ENCODE peak calls at places on chromosomes 12 and 14, in five cellular contexts. X, O, G, J and F are unnamed samples.

GRCh38 chr12:82124711-82125110 is 233.5 kb downstream of the CCDC59 start:
- DNase-seq in J (no peak), O (no peak), X (no peak), G (no peak), F (no peak)

GRCh38 chr14:64806862-64807495 is 72.7 kb downstream of the SPTB start:
- DNase-seq in O (no peak), G (no peak), X (no peak), J (no peak), F (no peak)

GRCh38 chr14:51368721-51369163 is 128.7 kb downstream of the TMX1 start:
- DNase-seq in O (no peak), G (peak; percentile 89), J (peak; percentile 22), X (no peak), F (no peak)

GRCh38 chr12:76611533-76611932 is 52.0 kb upstream of the OSBPL8 start:
- DNase-seq in J (no peak), G (peak; percentile 93), X (no peak), O (no peak), F (no peak)

GRCh38 chr12:772056-772697 is 19.8 kb downstream of the WNK1 start:
- DNase-seq in J (no peak), G (no peak), X (no peak), O (no peak), F (no peak)

GRCh38 chr14:93331375-93332031 is 1.3 kb downstream of the BTBD7 start:
- DNase-seq in O (no peak), G (no peak), X (peak; percentile 33), J (no peak), F (no peak)

GRCh38 chr14:75514673-75515630 is 7.3 kb upstream of the BATF start:
- DNase-seq in G (peak; percentile 15), J (no peak), X (peak; percentile 26), O (no peak), F (no peak)

GRCh38 chr12:56162468-56163290 is 4.5 kb downstream of the MYL6 start:
- DNase-seq in G (no peak), X (no peak), J (no peak), O (no peak), F (peak; percentile 51)

GRCh38 chr14:76761849-76762616 is 765 bp downstream of the VASH1 start:
- DNase-seq in O (no peak), J (no peak), G (no peak), X (no peak), F (no peak)

GRCh38 chr12:6452908-6453630 is 1.2 kb downstream of the TAPBPL start:
- DNase-seq in J (no peak), G (no peak), O (no peak), X (peak; percentile 39), F (no peak)

GRCh38 chr14:61296707-61297502 is 15.8 kb upstream of the TMEM30B start:
- DNase-seq in X (no peak), J (no peak), G (peak; percentile 56), O (no peak), F (no peak)

GRCh38 chr12:7160183-7160582 is 29.3 kb upstream of the PEX5 start:
- DNase-seq in O (no peak), J (no peak), X (no peak), G (no peak), F (no peak)

GRCh38 chr14:43894534-43894933 is 612.5 kb downstream of the FSCB start:
- DNase-seq in G (peak; percentile 0), O (no peak), J (no peak), X (no peak), F (no peak)

GRCh38 chr14:21985081-21985480 is 311.5 kb upstream of the OR4E1 start:
- DNase-seq in X (no peak), J (no peak), G (no peak), O (no peak), F (no peak)

GRCh38 chr14:23636317-23637211 is at the start of gene DHRS2:
- DNase-seq in G (no peak), O (no peak), J (no peak), X (no peak), F (no peak)

GRCh38 chr12:23510484-23510883 is 439.0 kb downstream of the SOX5 start:
- DNase-seq in G (no peak), O (no peak), J (no peak), X (no peak), F (no peak)

GRCh38 chr12:123942277-123942653 is 30.4 kb downstream of the CCDC92 start:
- DNase-seq in X (no peak), O (no peak), G (peak; percentile 90), J (no peak), F (no peak)

GRCh38 chr12:14774074-14774943 is 29.0 kb downstream of the WBP11 start:
- DNase-seq in J (peak; percentile 99), G (peak; percentile 94), X (peak; percentile 93), O (peak; percentile 87), F (no peak)

GRCh38 chr12:109710747-109711595 is 2.7 kb upstream of the FAM222A start:
- DNase-seq in J (no peak), O (no peak), X (no peak), G (peak; percentile 58), F (no peak)

GRCh38 chr12:112788205-112788604 is 3.3 kb upstream of the RPH3A start:
- DNase-seq in J (no peak), O (no peak), X (no peak), G (no peak), F (no peak)

GRCh38 chr12:6943719-6944380 is at the start of the genes C12orf57 and RNU7-1:
- DNase-seq in J (peak; percentile 78), X (peak; percentile 77), G (peak; percentile 89), O (peak; percentile 76), F (peak; percentile 89)

GRCh38 chr14:94644102-94644535 is 31.9 kb downstream of the SERPINA3 start:
- DNase-seq in X (no peak), O (no peak), J (no peak), G (no peak), F (no peak)

GRCh38 chr12:75553398-75553797 is 42.0 kb upstream of the KRR1 start:
- DNase-seq in G (no peak), J (no peak), O (peak; percentile 31), X (no peak), F (peak; percentile 45)

GRCh38 chr14:58466459-58466858 is 38.9 kb downstream of the KIAA0586 start:
- DNase-seq in G (no peak), J (no peak), O (no peak), X (no peak), F (no peak)

GRCh38 chr14:25464078-25464477 is 414.1 kb upstream of the STXBP6 start:
- DNase-seq in G (no peak), J (no peak), X (no peak), O (no peak), F (no peak)

GRCh38 chr14:77271113-77271710 is at the start of gene NGB:
- DNase-seq in O (no peak), X (no peak), G (no peak), J (no peak), F (no peak)

GRCh38 chr12:1890119-1890703 is 28.2 kb downstream of the CACNA2D4 start:
- DNase-seq in O (no peak), G (no peak), J (no peak), X (no peak), F (no peak)

GRCh38 chr12:110330544-110330943 is 49.5 kb downstream of the ATP2A2 start:
- DNase-seq in O (no peak), G (peak; percentile 48), X (no peak), J (no peak), F (no peak)

GRCh38 chr12:54716284-54716683 is 68.1 kb upstream of the DCD start:
- DNase-seq in J (no peak), X (no peak), G (no peak), O (no peak), F (no peak)

GRCh38 chr14:79101388-79101787 is 931.2 kb downstream of the NRXN3 start:
- DNase-seq in X (no peak), J (no peak), G (no peak), O (no peak), F (no peak)

GRCh38 chr14:61202124-61202523 is 79.0 kb downstream of the TMEM30B start:
- DNase-seq in G (no peak), X (no peak), J (no peak), O (no peak), F (no peak)

GRCh38 chr14:24612186-24612585 is 2.7 kb upstream of the GZMH start:
- DNase-seq in O (no peak), G (no peak), J (no peak), X (no peak), F (no peak)

GRCh38 chr14:83975435-83976222 is 1554.3 kb upstream of the FLRT2 start:
- DNase-seq in O (no peak), X (peak; percentile 41), J (no peak), G (peak; percentile 67), F (no peak)

GRCh38 chr12:121230538-121230907 is 20.6 kb downstream of the P2RX4 start:
- DNase-seq in X (no peak), G (no peak), O (no peak), J (no peak), F (no peak)

GRCh38 chr12:101110856-101111255 is 99.2 kb downstream of the SLC5A8 start:
- DNase-seq in J (no peak), X (no peak), G (no peak), O (no peak), F (no peak)

GRCh38 chr12:101111441-101111840 is 98.6 kb downstream of the SLC5A8 start:
- DNase-seq in J (no peak), G (no peak), O (no peak), X (no peak), F (no peak)

GRCh38 chr12:101116911-101117310 is 93.1 kb downstream of the SLC5A8 start:
- DNase-seq in G (no peak), O (no peak), X (no peak), J (no peak), F (no peak)

GRCh38 chr12:101117842-101118241 is 92.2 kb downstream of the SLC5A8 start:
- DNase-seq in G (no peak), O (no peak), J (no peak), X (no peak), F (no peak)

GRCh38 chr12:101115326-101115725 is 94.7 kb downstream of the SLC5A8 start:
- DNase-seq in X (no peak), J (no peak), G (no peak), O (no peak), F (no peak)
- H3K36me3 ChIP-seq in X (no peaks in the 10 kb centered on the region), J (no peaks in the 10 kb centered on the region), G (peaks cover 7% of the 10 kb centered on the region), O (no peaks in the 10 kb centered on the region), F (no peaks in the 10 kb centered on the region)

GRCh38 chr14:30681752-30682355 is 59.7 kb downstream of the SCFD1 start:
- DNase-seq in X (no peak), O (no peak), G (peak; percentile 14), J (no peak), F (no peak)
- H3K36me3 ChIP-seq in X (peaks cover 36% of the 10 kb centered on the region), O (peaks cover 5% of the 10 kb centered on the region), G (peaks cover 14% of the 10 kb centered on the region), J (no peaks in the 10 kb centered on the region), F (peaks cover 2% of the 10 kb centered on the region)

GRCh38 chr12:4302881-4303280 is 18.1 kb upstream of the TIGAR start:
- DNase-seq in J (no peak), X (no peak), G (no peak), O (no peak), F (no peak)
- H3K36me3 ChIP-seq in J (no peaks in the 10 kb centered on the region), X (peaks cover 24% of the 10 kb centered on the region), G (no peaks in the 10 kb centered on the region), O (peaks cover 43% of the 10 kb centered on the region), F (no peaks in the 10 kb centered on the region)

GRCh38 chr14:73723411-73723798 is 9.2 kb upstream of the PNMA1 start:
- DNase-seq in X (no peak), O (no peak), J (no peak), G (peak; percentile 42), F (no peak)
- H3K36me3 ChIP-seq in X (peaks cover 85% of the 10 kb centered on the region), O (peaks cover 14% of the 10 kb centered on the region), J (no peaks in the 10 kb centered on the region), G (peaks cover 66% of the 10 kb centered on the region), F (peaks cover 55% of the 10 kb centered on the region)